ENCODE peak calls at places on chromosomes 1 and 21, in four cellular contexts. A is neural progenitor cell, H is HCT116, L is GM23338. I is an unnamed sample.

GRCh38 chr1:86567341-86567740 is 20.5 kb downstream of the CLCA4 start:
- DNase-seq in A (no peak), H (no peak), L (no peak), I (no peak)

GRCh38 chr1:156795787-156796186 is 20.9 kb downstream of the SH2D2A start:
- DNase-seq in A (no peak), H (no peak), L (no peak), I (no peak)

GRCh38 chr1:93839756-93840155 is 39.2 kb downstream of the DNTTIP2 start:
- DNase-seq in A (no peak), H (no peak), L (no peak), I (no peak)

GRCh38 chr1:167529829-167530474 is 11.6 kb upstream of the CD247 start:
- DNase-seq in A (no peak), H (no peak), L (no peak), I (no peak)

GRCh38 chr1:241610056-241610815 is 29.9 kb downstream of the CHML start:
- DNase-seq in A (peak; percentile 57), H (no peak), L (no peak), I (no peak)

GRCh38 chr1:228860911-228861829 is 125.9 kb downstream of the RHOU start:
- DNase-seq in A (no peak), H (peak; percentile 90), L (no peak), I (no peak)

GRCh38 chr1:117561071-117561470 is 44.8 kb upstream of the TENT5C start:
- DNase-seq in A (no peak), H (no peak), L (no peak), I (no peak)

GRCh38 chr1:157773723-157774350 is 3.1 kb downstream of the FCRL2 start:
- DNase-seq in A (peak; percentile 64), H (no peak), L (peak; percentile 88), I (peak; percentile 88)

GRCh38 chr1:37741662-37742061 is 23.3 kb downstream of the EPHA10 start:
- DNase-seq in A (peak; percentile 50), H (no peak), L (peak; percentile 31), I (no peak)

GRCh38 chr1:224730950-224731349 is 114.8 kb downstream of the CNIH3 start:
- DNase-seq in A (no peak), H (no peak), L (no peak), I (no peak)

GRCh38 chr1:201008666-201009360 is 14.7 kb downstream of the KIF21B start:
- DNase-seq in A (peak; percentile 30), H (no peak), L (no peak), I (no peak)

GRCh38 chr1:229275005-229275404 is 4.1 kb downstream of the RAB4A start:
- DNase-seq in A (no peak), H (no peak), L (no peak), I (no peak)

GRCh38 chr1:168958562-168959289 is 147.8 kb upstream of the ATP1B1 start:
- DNase-seq in A (no peak), H (no peak), L (no peak), I (no peak)

GRCh38 chr1:235779770-235780169 is 86.9 kb downstream of the LYST start:
- DNase-seq in A (no peak), H (no peak), L (no peak), I (no peak)

GRCh38 chr1:155219592-155220031 is 11.1 kb downstream of the MTX1 start:
- DNase-seq in A (peak; percentile 50), H (no peak), L (peak; percentile 73), I (peak; percentile 51)

GRCh38 chr1:223358826-223359225 is 5.2 kb downstream of the SUSD4 start:
- DNase-seq in A (peak; percentile 24), H (no peak), L (peak; percentile 35), I (no peak)

GRCh38 chr1:108742268-108742667 is 4.2 kb upstream of the STXBP3 start:
- DNase-seq in A (peak; percentile 8), H (no peak), L (peak; percentile 22), I (no peak)

GRCh38 chr1:25737151-25737550 is 62.8 kb upstream of the SELENON start:
- DNase-seq in A (no peak), H (no peak), L (no peak), I (no peak)

GRCh38 chr1:41356752-41357151 is 4.5 kb upstream of the FOXO6 start:
- DNase-seq in A (peak; percentile 0), H (no peak), L (no peak), I (no peak)

GRCh38 chr1:245051349-245052221 is 103.2 kb upstream of the KIF26B start:
- DNase-seq in A (no peak), H (no peak), L (peak; percentile 66), I (no peak)

GRCh38 chr1:200036616-200037270 is 9.2 kb downstream of the NR5A2 start:
- DNase-seq in A (peak; percentile 45), H (no peak), L (peak; percentile 64), I (no peak)

GRCh38 chr1:177877086-177877485 is 92.8 kb downstream of the SEC16B start:
- DNase-seq in A (no peak), H (no peak), L (no peak), I (no peak)

GRCh38 chr1:93784538-93784937 is 94.5 kb downstream of the DNTTIP2 start:
- DNase-seq in A (no peak), H (no peak), L (no peak), I (no peak)

GRCh38 chr1:37078866-37079265 is 44.6 kb upstream of the GRIK3 start:
- DNase-seq in A (no peak), H (no peak), L (no peak), I (no peak)

GRCh38 chr1:10143961-10144485 is 66.3 kb upstream of the KIF1B start:
- DNase-seq in A (no peak), H (no peak), L (no peak), I (no peak)

GRCh38 chr1:235999259-235999925 is 65.5 kb downstream of the NID1 start:
- DNase-seq in A (no peak), H (peak; percentile 31), L (no peak), I (no peak)

GRCh38 chr1:9145021-9145668 is 16.2 kb upstream of the GPR157 start:
- DNase-seq in A (no peak), H (peak; percentile 71), L (no peak), I (no peak)

GRCh38 chr1:233828480-233828879 is 76.0 kb upstream of the SLC35F3 start:
- DNase-seq in A (no peak), H (no peak), L (no peak), I (no peak)

GRCh38 chr1:110053557-110054428 is 16.7 kb downstream of the ALX3 start:
- DNase-seq in A (peak; percentile 68), H (no peak), L (peak; percentile 76), I (peak; percentile 63)

GRCh38 chr1:46418976-46419375 is 24.9 kb downstream of the FAAH start:
- DNase-seq in A (no peak), H (no peak), L (no peak), I (no peak)

GRCh38 chr1:12387641-12388040 is 157.8 kb downstream of the VPS13D start:
- DNase-seq in A (no peak), H (peak; percentile 16), L (no peak), I (no peak)

DNA sequence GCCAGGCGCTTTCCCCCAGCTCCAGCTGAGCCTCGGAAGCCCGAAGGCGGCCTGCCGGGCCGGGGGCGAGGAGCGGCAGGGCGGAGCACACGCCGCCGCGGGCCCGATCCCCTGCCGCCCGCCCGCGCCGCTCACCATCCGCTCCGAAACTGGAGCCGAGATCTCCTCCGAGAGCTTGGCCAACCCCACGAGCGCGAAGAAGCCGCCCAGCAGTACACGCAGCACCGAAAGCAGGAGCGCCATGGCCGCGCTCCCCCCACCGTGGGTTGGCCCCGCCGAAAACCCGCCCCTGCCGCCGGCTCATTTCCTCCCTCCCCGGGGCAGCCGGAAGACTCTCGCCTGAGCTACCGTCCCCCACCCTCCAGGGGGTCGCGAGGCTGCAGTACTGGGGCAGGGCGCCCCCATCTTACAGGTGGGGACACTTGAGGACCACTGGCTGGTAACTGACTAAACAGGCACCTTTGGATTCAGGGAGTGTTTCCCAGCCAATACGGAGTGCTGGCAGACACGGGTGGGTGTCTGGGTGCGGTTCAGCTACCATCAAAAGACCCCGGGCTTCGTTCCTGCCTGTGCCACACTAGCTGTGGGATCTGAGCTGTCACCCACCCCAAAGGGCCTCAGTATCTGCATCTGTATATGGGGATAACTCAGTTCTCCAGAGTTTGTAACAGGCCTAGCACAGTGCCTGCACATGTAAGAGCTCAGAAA is at the start of gene TMEM35B:
- DNase-seq in A (peak; percentile 72), H (no peak), L (peak; percentile 77), I (peak; percentile 78)
- TF ChIP-seq CTCF in A (peak; percentile 6), H (no peak), L (no peak), I (peak; percentile 48)

DNA sequence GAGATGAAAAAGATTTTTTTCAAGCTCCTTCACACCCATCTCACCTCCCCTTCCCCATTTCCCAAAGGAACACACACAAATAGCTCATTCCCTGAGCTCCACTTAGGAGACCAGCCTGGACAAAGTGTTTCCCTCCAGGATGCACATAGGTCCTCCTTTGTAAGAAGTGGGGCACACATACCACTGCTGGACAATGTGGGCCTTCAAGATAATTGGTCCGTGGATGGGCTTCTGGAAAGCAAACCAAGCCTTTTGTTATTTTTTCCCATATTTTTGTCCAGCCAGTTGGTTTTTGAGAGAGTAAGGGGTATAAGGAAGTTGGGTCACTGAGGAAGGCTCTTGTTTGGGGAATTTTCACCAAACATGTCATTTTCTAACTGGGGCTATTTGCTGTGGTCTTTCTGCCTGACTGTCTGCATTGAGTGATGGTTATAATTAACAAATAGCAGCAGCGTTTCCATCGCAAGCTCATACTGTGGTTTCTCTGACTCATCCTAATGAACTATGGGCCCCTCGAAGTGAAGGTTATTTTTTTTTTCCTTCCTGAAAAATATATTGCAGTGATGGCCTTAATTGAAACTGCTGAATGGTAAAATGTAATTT is 306.2 kb upstream of the DUSP10 start:
- DNase-seq in A (no peak), H (no peak), L (no peak), I (no peak)
- TF ChIP-seq EZH2phosphoT487 in A (no peak), H (no peak), L (no peak), I (no peak)

DNA sequence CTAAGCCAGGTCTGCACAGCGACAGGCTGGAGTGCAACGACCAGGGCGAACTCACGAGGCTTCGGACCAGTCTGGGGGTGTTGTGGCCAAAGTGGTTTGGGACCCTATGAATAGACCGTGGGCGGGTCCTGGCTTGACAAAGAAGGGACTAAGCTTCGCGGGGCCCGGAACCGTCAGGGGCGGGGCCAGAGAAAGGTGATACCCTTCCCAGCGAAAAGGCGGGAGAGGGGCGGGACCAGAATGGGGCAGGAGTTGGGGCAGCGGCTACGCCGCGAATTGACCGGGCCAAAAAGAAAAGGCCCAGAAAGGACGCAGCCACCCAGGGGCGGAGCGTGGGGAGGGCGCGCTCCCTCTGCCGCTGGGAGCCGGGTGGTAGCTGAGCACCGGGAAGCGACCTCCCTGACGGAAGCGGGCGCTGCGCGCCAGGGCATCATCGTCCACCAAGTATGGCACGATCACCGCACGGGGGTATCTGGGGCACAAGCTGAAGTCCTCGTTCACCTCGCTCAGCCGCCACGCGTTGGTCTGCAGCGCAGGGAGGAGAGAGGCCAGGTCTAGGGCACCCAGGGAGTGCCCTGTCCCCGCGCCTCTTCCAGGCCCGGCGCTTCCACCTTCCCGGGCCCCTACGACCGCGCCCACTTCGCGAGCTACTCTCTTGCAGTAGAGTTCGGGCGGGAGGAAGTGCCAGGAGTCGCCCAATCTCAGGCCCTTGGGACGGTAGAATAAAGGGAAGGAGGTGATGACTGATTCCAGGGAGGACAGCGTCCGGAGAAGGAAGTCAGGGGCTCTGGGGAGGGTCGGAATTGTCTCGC is 6.7 kb upstream of the FAM167B start:
- DNase-seq in A (peak; percentile 99), H (peak; percentile 58), L (peak; percentile 99), I (peak; percentile 41)
- TF ChIP-seq CTCF in A (peak; percentile 25), H (peak; percentile 25), L (no peak), I (peak; percentile 52)

GRCh38 chr21:40714516-40714915 is 132.4 kb downstream of the DSCAM start:
- DNase-seq in A (no peak), H (no peak), L (no peak), I (no peak)

GRCh38 chr21:40719615-40720014 is 127.3 kb downstream of the DSCAM start:
- DNase-seq in A (no peak), H (no peak), L (no peak), I (no peak)

GRCh38 chr21:40717008-40717407 is 129.9 kb downstream of the DSCAM start:
- DNase-seq in A (no peak), H (no peak), L (no peak), I (no peak)
- TF ChIP-seq EZH2phosphoT487 in A (no peak), H (no peak), L (no peak), I (no peak)

I was measured in OCI-LY7.